ENCODE peak calls at places on chromosomes 2 and 18, in seven cellular contexts. O is caudate nucleus, U is endothelial cell, C is epithelial cell of esophagus, P is activated T-helper 1 cell treated with Interleukin-2 at 50 U/mL for 16 hours, A is RPMI7951, D is NCI-H2171. Y is an unnamed sample.

GRCh38 chr18:56563568-56563967 is 74.8 kb downstream of the TXNL1 start:
- DNase-seq in O (no peak), U (peak; percentile 39), C (no peak), P (no peak), A (peak; percentile 46), D (peak; percentile 14), Y (no peak)

GRCh38 chr2:46914578-46915230 is 902 bp downstream of the MCFD2 start:
- DNase-seq in O (no peak), U (no peak), C (no peak), P (no peak), A (no peak), D (no peak), Y (no peak)

GRCh38 chr18:4450065-4450676 is 4.9 kb downstream of the DLGAP1 start:
- DNase-seq in O (no peak), U (no peak), C (no peak), P (no peak), A (no peak), D (no peak), Y (no peak)

GRCh38 chr2:9803023-9803805 is 40.1 kb upstream of the TAF1B start:
- DNase-seq in O (no peak), U (no peak), C (peak; percentile 95), P (no peak), A (peak; percentile 71), D (no peak), Y (peak; percentile 57)

GRCh38 chr2:140808816-140809215 is 1322.0 kb downstream of the LRP1B start:
- DNase-seq in O (no peak), U (no peak), C (no peak), P (no peak), A (no peak), D (no peak), Y (no peak)

GRCh38 chr18:26637983-26638382 is 89.6 kb upstream of the KCTD1 start:
- DNase-seq in O (no peak), U (no peak), C (no peak), P (no peak), A (no peak), D (no peak), Y (no peak)

GRCh38 chr2:143030127-143030526 is 99.1 kb upstream of the ARHGAP15 start:
- DNase-seq in O (no peak), U (no peak), C (no peak), P (no peak), A (no peak), D (no peak), Y (no peak)

GRCh38 chr2:24122356-24123211 is 550 bp downstream of the PFN4 start:
- DNase-seq in O (no peak), U (no peak), C (no peak), P (no peak), A (peak; percentile 22), D (peak; percentile 62), Y (no peak)

GRCh38 chr2:9030190-9030589 is 26.7 kb upstream of the MBOAT2 start:
- DNase-seq in O (no peak), U (no peak), C (no peak), P (no peak), A (no peak), D (no peak), Y (no peak)

GRCh38 chr18:11909081-11909410 is 929 bp upstream of the MPPE1 start:
- DNase-seq in O (no peak), U (no peak), C (no peak), P (no peak), A (no peak), D (no peak), Y (no peak)

GRCh38 chr2:140108706-140109472 is 1328.7 kb upstream of the NXPH2 start:
- DNase-seq in O (no peak), U (no peak), C (no peak), P (no peak), A (no peak), D (no peak), Y (no peak)

GRCh38 chr2:241821460-241822263 is 12.7 kb downstream of the NEU4 start:
- DNase-seq in O (no peak), U (peak; percentile 33), C (no peak), P (no peak), A (no peak), D (no peak), Y (peak; percentile 67)

GRCh38 chr2:221444106-221444505 is 128.0 kb downstream of the EPHA4 start:
- DNase-seq in O (no peak), U (no peak), C (peak; percentile 60), P (no peak), A (peak; percentile 84), D (no peak), Y (no peak)

GRCh38 chr2:161239416-161240109 is 68.7 kb upstream of the PSMD14 start:
- DNase-seq in O (no peak), U (peak; percentile 14), C (no peak), P (no peak), A (no peak), D (no peak), Y (no peak)

GRCh38 chr2:89833780-89834117 is 1142.3 kb downstream of the RPIA start:
- DNase-seq in O (no peak), U (no peak), C (peak; percentile 39), P (no peak), A (peak; percentile 25), D (no peak), Y (no peak)

GRCh38 chr2:176653856-176654443 is 384.7 kb downstream of the MTX2 start:
- DNase-seq in O (peak; percentile 9), U (peak; percentile 66), C (peak; percentile 75), P (no peak), A (peak; percentile 83), D (peak; percentile 21), Y (peak; percentile 44)

GRCh38 chr18:770583-770961 is 41.5 kb downstream of the YES1 start:
- DNase-seq in O (no peak), U (no peak), C (no peak), P (no peak), A (peak; percentile 15), D (no peak), Y (no peak)

GRCh38 chr2:200677721-200678532 is 92.1 kb downstream of the AOX1 start:
- DNase-seq in O (no peak), U (no peak), C (no peak), P (no peak), A (no peak), D (no peak), Y (no peak)

GRCh38 chr2:127508621-127509034 is 17.7 kb downstream of the IWS1 start:
- DNase-seq in O (peak; percentile 20), U (no peak), C (peak; percentile 97), P (no peak), A (peak; percentile 100), D (peak; percentile 69), Y (peak; percentile 68)

GRCh38 chr2:24124003-24124585 is 825 bp downstream of the FAM228B start:
- DNase-seq in O (no peak), U (no peak), C (no peak), P (no peak), A (no peak), D (no peak), Y (no peak)

GRCh38 chr2:141475801-141476200 is 655.0 kb downstream of the LRP1B start:
- DNase-seq in O (no peak), U (no peak), C (no peak), P (no peak), A (no peak), D (no peak), Y (peak; percentile 35)

GRCh38 chr2:48600917-48601316 is 16.7 kb upstream of the GTF2A1L start:
- DNase-seq in O (no peak), U (no peak), C (peak; percentile 6), P (no peak), A (no peak), D (no peak), Y (no peak)

GRCh38 chr2:1593371-1594205 is 150.7 kb downstream of the PXDN start:
- DNase-seq in O (no peak), U (no peak), C (peak; percentile 60), P (no peak), A (peak; percentile 100), D (peak; percentile 62), Y (no peak)

GRCh38 chr2:240451108-240451611 is 15.7 kb downstream of the GPC1 start:
- DNase-seq in O (no peak), U (no peak), C (no peak), P (no peak), A (no peak), D (no peak), Y (no peak)

GRCh38 chr2:74856599-74856998 is 22.7 kb downstream of the HK2 start:
- DNase-seq in O (no peak), U (no peak), C (no peak), P (no peak), A (no peak), D (no peak), Y (no peak)

GRCh38 chr2:237227190-237227988 is 141.7 kb downstream of the COPS8 start:
- DNase-seq in O (no peak), U (no peak), C (peak; percentile 77), P (no peak), A (peak; percentile 98), D (no peak), Y (no peak)

GRCh38 chr2:104434363-104434792 is 419.5 kb upstream of the POU3F3 start:
- DNase-seq in O (peak; percentile 41), U (peak; percentile 21), C (peak; percentile 20), P (no peak), A (no peak), D (no peak), Y (peak; percentile 68)

GRCh38 chr18:3107740-3108151 is 94.8 kb upstream of the LPIN2 start:
- DNase-seq in O (no peak), U (no peak), C (no peak), P (no peak), A (no peak), D (no peak), Y (no peak)

GRCh38 chr2:20992201-20992711 is 51.6 kb downstream of the APOB start:
- DNase-seq in O (no peak), U (no peak), C (peak; percentile 58), P (no peak), A (peak; percentile 58), D (no peak), Y (no peak)

Y was measured in left lung.